ENCODE peak calls at places on chromosomes 16 and 17, in five cellular contexts. B is AG04449, N is IMR-90, P is SK-N-SH, U is uterus. F is an unnamed sample.

GRCh38 chr17:43552229-43552837 is 6.2 kb upstream of the ETV4 start:
- DNase-seq in B (no peak), N (no peak), P (no peak), U (no peak), F (no peak)

GRCh38 chr16:83717308-83717707 is 90.5 kb upstream of the HSBP1 start:
- DNase-seq in B (no peak), N (no peak), P (no peak), U (no peak), F (no peak)

GRCh38 chr16:23374721-23375120 is 72.6 kb downstream of the SCNN1B start:
- DNase-seq in B (no peak), N (no peak), P (no peak), U (no peak), F (no peak)

GRCh38 chr17:81230043-81230820 is 7.5 kb upstream of the CEP131 start:
- DNase-seq in B (no peak), N (no peak), P (peak), U (no peak), F (no peak)

GRCh38 chr17:14011740-14012405 is 57.4 kb upstream of the COX10 start:
- DNase-seq in B (no peak), N (no peak), P (no peak), U (no peak), F (no peak)

GRCh38 chr17:43645765-43646481 is 15.8 kb downstream of the MEOX1 start:
- DNase-seq in B (no peak), N (no peak), P (peak), U (peak), F (no peak)

GRCh38 chr17:47810200-47810821 is 11.3 kb downstream of the OSBPL7 start:
- DNase-seq in B (peak), N (peak), P (no peak), U (no peak), F (peak)

GRCh38 chr17:55513885-55514590 is 2.8 kb upstream of the SMIM36 start:
- DNase-seq in B (no peak), N (peak), P (peak), U (peak), F (peak)

GRCh38 chr16:49250689-49251088 is 30.9 kb downstream of the CBLN1 start:
- DNase-seq in B (no peak), N (no peak), P (no peak), U (no peak), F (no peak)

GRCh38 chr16:53433930-53434435 is 288 bp upstream of the RBL2 start:
- DNase-seq in B (no peak), N (peak), P (no peak), U (peak), F (peak)

GRCh38 chr17:82171750-82172375 is 40.8 kb downstream of the CCDC57 start:
- DNase-seq in B (no peak), N (no peak), P (no peak), U (no peak), F (no peak)

GRCh38 chr17:58488428-58488890 is 251 bp upstream of the HSF5 start:
- DNase-seq in B (no peak), N (no peak), P (no peak), U (no peak), F (no peak)

GRCh38 chr17:8173056-8173870 is 2.9 kb downstream of the TMEM107 start:
- DNase-seq in B (peak), N (peak), P (peak), U (peak), F (peak)

GRCh38 chr17:61816538-61816937 is 46.8 kb downstream of the BRIP1 start:
- DNase-seq in B (no peak), N (peak), P (no peak), U (no peak), F (peak)

GRCh38 chr16:24800586-24800985 is 45.2 kb upstream of the SLC5A11 start:
- DNase-seq in B (no peak), N (peak), P (no peak), U (no peak), F (peak)

GRCh38 chr17:42456223-42457106 is 2.2 kb upstream of the ATP6V0A1 start:
- DNase-seq in B (peak), N (peak), P (no peak), U (no peak), F (peak)

DNA sequence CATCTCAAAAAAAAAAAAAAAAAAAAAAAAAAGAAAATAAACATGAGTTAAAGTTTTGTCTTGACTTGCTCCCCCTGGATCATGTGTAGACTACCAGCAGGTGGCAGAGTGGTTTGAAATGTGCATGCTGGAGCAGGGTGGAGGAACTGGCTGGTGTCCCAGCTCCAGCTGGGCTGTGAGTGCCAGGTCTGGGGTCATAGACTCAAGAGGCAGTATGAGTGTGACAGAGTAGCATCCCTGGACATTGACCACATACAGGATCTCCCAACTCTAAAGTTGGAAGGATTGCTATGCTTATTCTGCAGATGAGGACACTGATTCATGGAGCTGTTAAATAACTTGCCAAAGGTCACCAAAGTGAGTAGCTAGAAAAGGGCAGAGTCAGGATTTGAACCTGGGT is 198.0 kb upstream of the MPHOSPH6 start:
- DNase-seq in B (no peak), N (peak), P (peak), U (no peak), F (peak)
- TF ChIP-seq CTCF in B (peak), N (peak), P (peak), U (no peak), F (peak)

GRCh38 chr17:2174048-2174447 is 119.1 kb downstream of the HIC1 start:
- DNase-seq in B (no peak), N (peak), P (no peak), U (peak), F (peak)

GRCh38 chr17:2172447-2172938 is 117.6 kb downstream of the HIC1 start:
- DNase-seq in B (no peak), N (peak), P (no peak), U (peak), F (peak)

GRCh38 chr17:2173005-2173404 is 118.1 kb downstream of the HIC1 start:
- DNase-seq in B (no peak), N (peak), P (no peak), U (no peak), F (no peak)

GRCh38 chr17:2170023-2170422 is 115.1 kb downstream of the HIC1 start:
- DNase-seq in B (no peak), N (no peak), P (no peak), U (no peak), F (no peak)

GRCh38 chr17:2171725-2172446 is 117.0 kb downstream of the HIC1 start:
- DNase-seq in B (peak), N (peak), P (no peak), U (peak), F (peak)
- H3K4me3 ChIP-seq in B (peak), N (peak), P (peak), U (peak), F (no peak)

GRCh38 chr17:17387461-17388362 is 84.5 kb downstream of the NT5M start:
- DNase-seq in B (no peak), N (no peak), P (no peak), U (no peak), F (peak)
- TF ChIP-seq CTCF in B (no peak), N (no peak), P (peak), U (no peak), F (peak)

DNA sequence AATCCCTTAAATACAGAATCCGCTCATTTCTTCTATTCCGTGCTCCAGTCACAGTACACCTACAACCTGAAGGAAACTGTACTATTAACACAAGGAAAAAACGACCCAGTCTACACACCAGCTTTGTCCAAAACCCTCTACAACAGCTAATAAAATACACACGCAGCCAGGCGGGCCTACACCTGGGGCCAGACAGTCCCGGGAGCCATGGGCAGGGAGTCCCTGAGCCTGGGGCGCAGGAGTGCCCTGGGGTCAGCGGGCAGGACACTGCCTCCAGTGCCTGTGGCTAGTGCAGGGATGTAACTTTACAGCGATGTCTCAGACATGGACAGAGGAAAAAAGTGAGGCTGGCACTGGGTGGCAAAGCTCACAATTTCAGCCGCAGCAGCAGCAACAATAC is 28.5 kb downstream of the GNPTG start:
- DNase-seq in B (no peak), N (no peak), P (no peak), U (no peak), F (no peak)
- H3K4me3 ChIP-seq in B (no peak), N (no peak), P (no peak), U (no peak), F (no peak)